ENCODE peak calls at places on chromosomes 16 and 17, in seven cellular contexts. F is stomach, R is sigmoid colon, M is hepatocyte, Y is tibial artery, S is GM23338, J is heart left ventricle. Q is an unnamed sample. For H3K4me1, the result is how much of the 10 kb centered on the place peaks cover.

GRCh38 chr16:11819798-11820197 is 22.7 kb upstream of the ZC3H7A start:
- DNase-seq in F (no peak), R (no peak), M (no peak), Y (no peak), S (no peak), J (no peak), Q (no peak)

GRCh38 chr16:58236231-58236690 is 38.4 kb upstream of the CSNK2A2 start:
- DNase-seq in F (peak), R (peak), M (peak), Y (peak), S (peak), J (peak), Q (peak)

GRCh38 chr16:3106205-3106928 is 6.0 kb upstream of the ZNF205 start:
- DNase-seq in F (peak), R (peak), M (peak), Y (peak), S (peak), J (peak), Q (peak)

GRCh38 chr17:20313891-20314290 is 153.4 kb downstream of the LGALS9B start:
- DNase-seq in F (no peak), R (no peak), M (no peak), Y (no peak), S (no peak), J (no peak), Q (no peak)

GRCh38 chr16:2033057-2033911 is 6.6 kb downstream of the NHERF2 start:
- DNase-seq in F (peak), R (peak), M (peak), Y (peak), S (no peak), J (peak), Q (no peak)

GRCh38 chr16:56609463-56609921 is 1.1 kb downstream of the MT2A start:
- DNase-seq in F (peak), R (peak), M (peak), Y (peak), S (no peak), J (peak), Q (peak)

GRCh38 chr16:28974007-28974436 is 556 bp upstream of the SPNS1 start:
- DNase-seq in F (peak), R (no peak), M (peak), Y (peak), S (peak), J (peak), Q (no peak)

GRCh38 chr16:85491798-85492616 is 121.1 kb upstream of the GSE1 start:
- DNase-seq in F (peak), R (peak), M (peak), Y (peak), S (peak), J (peak), Q (peak)

GRCh38 chr17:27466748-27467375 is 10.6 kb downstream of the KSR1 start:
- DNase-seq in F (no peak), R (no peak), M (no peak), Y (no peak), S (no peak), J (no peak), Q (no peak)

GRCh38 chr17:48174833-48175232 is 67.3 kb downstream of the SNX11 start:
- DNase-seq in F (no peak), R (no peak), M (no peak), Y (no peak), S (no peak), J (no peak), Q (no peak)

GRCh38 chr17:75919611-75920010 is 14.9 kb upstream of the MRPL38 start:
- DNase-seq in F (no peak), R (no peak), M (no peak), Y (no peak), S (no peak), J (no peak), Q (no peak)

GRCh38 chr17:33126086-33126485 is 134.4 kb downstream of the SPACA3 start:
- DNase-seq in F (no peak), R (no peak), M (no peak), Y (no peak), S (no peak), J (no peak), Q (no peak)

GRCh38 chr17:4573682-4574081 is 10.6 kb upstream of the SMTNL2 start:
- DNase-seq in F (no peak), R (no peak), M (no peak), Y (no peak), S (no peak), J (peak), Q (no peak)

GRCh38 chr17:55233840-55234239 is 30.9 kb upstream of the HLF start:
- DNase-seq in F (no peak), R (no peak), M (no peak), Y (no peak), S (no peak), J (no peak), Q (no peak)

GRCh38 chr17:14756469-14756868 is 455.6 kb downstream of the HS3ST3B1 start:
- DNase-seq in F (no peak), R (no peak), M (peak), Y (no peak), S (peak), J (no peak), Q (no peak)

DNA sequence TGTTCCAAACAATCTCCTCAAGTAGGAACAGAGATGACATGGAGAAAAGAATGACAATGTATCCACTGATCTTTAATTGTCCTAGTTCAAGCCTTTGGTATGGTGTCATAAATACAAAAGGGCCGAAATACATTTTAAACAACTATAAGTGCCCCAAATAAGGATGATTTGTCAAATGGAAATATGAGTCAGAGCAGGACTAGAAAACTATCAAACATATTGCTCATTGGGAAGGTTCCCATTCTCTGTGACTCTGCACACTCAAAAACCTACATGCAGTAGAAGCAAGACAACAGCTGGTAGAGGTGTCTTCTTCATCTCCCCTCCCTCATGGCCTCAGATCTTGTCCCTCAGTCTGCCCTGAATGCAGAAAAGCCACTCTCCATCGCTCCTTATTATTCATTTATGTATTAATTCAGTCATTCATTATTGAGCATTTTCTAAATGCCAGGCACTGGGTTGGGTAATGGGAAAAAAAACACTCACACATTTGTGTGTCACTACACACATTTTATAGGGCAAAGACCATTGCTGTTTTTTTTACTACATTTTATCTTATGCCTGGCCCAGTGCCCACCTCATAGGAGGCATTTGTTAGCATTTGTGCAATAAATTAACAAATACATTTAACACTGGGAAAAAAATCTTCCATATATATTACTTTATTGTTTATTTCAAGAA is 10.1 kb downstream of the CA10 start:
- DNase-seq in F (no peak), R (no peak), M (no peak), Y (no peak), S (no peak), J (no peak), Q (no peak)
- H3K4me1 ChIP-seq in F (under half), R (under half), M (under half), Y (under half), S (under half), J (under half), Q (under half)

GRCh38 chr16:73051216-73051615 is 3.3 kb upstream of the ZFHX3 start:
- DNase-seq in F (no peak), R (no peak), M (no peak), Y (no peak), S (no peak), J (no peak), Q (no peak)

GRCh38 chr16:73051903-73052302 is 4.0 kb upstream of the ZFHX3 start:
- DNase-seq in F (no peak), R (no peak), M (no peak), Y (no peak), S (no peak), J (no peak), Q (no peak)

GRCh38 chr16:73049051-73049910 is 1.4 kb upstream of the ZFHX3 start:
- DNase-seq in F (no peak), R (no peak), M (no peak), Y (peak), S (no peak), J (no peak), Q (no peak)

GRCh38 chr16:73048292-73049050 is 543 bp upstream of the ZFHX3 start:
- DNase-seq in F (peak), R (peak), M (peak), Y (peak), S (peak), J (peak), Q (peak)

DNA sequence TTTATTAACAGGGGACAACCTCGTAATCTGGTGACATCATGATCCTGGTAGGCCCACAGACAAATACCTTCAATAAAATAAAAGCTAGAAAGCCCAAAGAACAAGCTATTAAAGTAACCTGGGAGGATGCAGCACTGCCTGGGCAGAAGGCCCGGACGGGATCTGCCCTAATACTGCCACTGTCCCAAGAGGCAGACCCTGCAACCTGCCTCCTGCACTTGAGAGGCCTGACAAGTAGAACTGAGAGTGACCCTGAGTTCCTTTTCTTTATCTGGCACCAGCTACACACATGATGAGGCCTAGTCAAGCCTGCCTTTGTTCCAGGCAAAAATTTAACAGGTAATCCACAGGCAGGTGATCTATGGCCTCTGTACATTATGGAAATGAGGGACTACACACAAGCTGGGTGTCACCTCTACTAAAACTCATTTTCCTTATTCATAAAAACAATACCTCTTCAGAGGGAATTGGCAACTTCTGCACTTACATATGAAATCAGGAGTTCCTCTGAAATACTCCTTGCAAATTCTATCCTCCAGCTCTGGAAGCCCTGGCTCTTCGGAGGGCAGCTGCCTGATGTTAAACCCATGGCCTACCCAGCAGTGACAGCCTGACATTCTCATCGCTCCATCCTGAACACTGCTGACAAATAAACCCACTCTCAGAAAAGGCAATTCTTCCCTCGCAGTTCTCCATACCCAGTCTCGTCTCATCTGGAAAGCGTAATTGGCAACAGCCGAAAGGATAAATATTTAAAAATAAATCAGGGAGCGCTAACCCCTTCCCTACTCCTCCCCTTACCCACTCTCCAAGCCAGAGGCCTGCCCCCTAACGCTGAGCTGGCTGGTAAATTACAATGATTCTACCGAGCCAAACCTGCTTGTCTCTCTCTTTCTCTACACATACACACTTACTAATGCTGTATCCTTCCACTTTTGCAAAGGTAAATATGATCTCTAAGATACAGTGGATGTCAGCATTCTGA is 2.5 kb upstream of the ZFHX3 start:
- DNase-seq in F (no peak), R (no peak), M (no peak), Y (peak), S (no peak), J (no peak), Q (no peak)
- H3K4me1 ChIP-seq in F (half or more), R (half or more), M (half or more), Y (half or more), S (half or more), J (half or more), Q (under half)

GRCh38 chr17:40153603-40154238 is 13.4 kb downstream of the CASC3 start:
- DNase-seq in F (no peak), R (no peak), M (no peak), Y (no peak), S (no peak), J (no peak), Q (no peak)

GRCh38 chr17:40150215-40150614 is 9.9 kb downstream of the CASC3 start:
- DNase-seq in F (no peak), R (no peak), M (no peak), Y (no peak), S (no peak), J (no peak), Q (no peak)

GRCh38 chr17:40148527-40148926 is 8.2 kb downstream of the CASC3 start:
- DNase-seq in F (no peak), R (no peak), M (no peak), Y (no peak), S (no peak), J (no peak), Q (no peak)

DNA sequence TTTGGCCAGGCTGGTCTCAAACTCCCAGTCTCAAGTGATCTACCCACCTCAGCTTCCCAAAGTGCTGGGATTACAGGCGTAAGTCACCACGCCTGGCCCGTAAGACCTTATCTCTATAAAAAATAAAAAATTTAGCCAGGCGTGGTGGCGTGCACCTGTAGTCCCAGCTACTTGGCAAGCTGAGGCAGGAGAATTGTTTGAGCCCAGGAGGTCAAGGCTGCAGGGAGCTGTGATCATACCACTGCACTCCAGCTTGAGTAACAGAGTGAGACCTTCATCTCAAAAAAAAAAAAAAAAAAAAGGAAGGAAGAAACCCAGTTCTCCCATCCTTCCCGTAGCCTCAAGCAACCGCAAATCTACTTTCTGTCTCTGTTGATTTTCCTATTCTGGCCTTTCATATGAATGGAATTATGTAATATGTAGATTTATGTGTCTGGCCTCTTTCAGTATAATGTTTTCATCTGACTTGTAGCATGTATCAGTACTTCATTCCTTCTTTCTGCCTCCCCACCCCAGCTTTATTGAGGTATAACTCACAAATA is 11.1 kb downstream of the CASC3 start:
- DNase-seq in F (no peak), R (no peak), M (no peak), Y (no peak), S (no peak), J (no peak), Q (no peak)
- H3K4me1 ChIP-seq in F (under half), R (under half), M (under half), Y (under half), S (under half), J (under half), Q (under half)

GRCh38 chr16:68357521-68357922 is 46.7 kb downstream of the PRMT7 start:
- DNase-seq in F (no peak), R (no peak), M (no peak), Y (no peak), S (no peak), J (no peak), Q (no peak)
- H3K4me1 ChIP-seq in F (under half), R (under half), M (under half), Y (under half), S (under half), J (under half), Q (under half)

GRCh38 chr17:1362065-1362848 is 37.8 kb downstream of the YWHAE start:
- DNase-seq in F (no peak), R (no peak), M (no peak), Y (no peak), S (no peak), J (no peak), Q (no peak)
- H3K4me1 ChIP-seq in F (under half), R (half or more), M (under half), Y (half or more), S (under half), J (half or more), Q (under half)

DNA sequence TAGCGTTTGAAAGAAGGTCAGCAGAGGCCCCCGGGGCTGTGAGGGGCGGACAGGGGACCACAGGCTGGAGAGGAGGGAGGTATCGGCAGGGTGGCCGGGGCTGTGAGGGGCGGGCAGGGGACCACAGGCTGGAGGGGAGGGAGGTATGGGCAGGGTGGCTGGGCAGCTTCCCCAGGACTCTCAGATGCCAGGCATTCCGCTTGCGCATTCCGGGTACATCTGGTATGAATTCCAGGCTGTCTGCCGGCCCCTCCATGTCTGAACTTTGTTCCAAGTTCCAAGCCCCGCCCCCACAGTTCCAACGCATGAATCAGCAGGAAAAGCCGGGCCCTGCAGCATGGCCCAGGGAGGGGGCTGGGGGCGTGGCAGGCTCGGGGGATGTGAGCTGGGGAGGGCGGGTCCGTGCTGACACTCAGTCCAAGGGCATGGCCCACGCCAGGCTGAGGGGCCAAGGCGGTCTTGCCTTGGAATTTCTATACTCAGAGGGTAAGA is 4.4 kb upstream of the TLCD2 start:
- DNase-seq in F (peak), R (peak), M (peak), Y (peak), S (peak), J (peak), Q (peak)
- H3K4me1 ChIP-seq in F (half or more), R (under half), M (under half), Y (half or more), S (under half), J (half or more), Q (under half)

GRCh38 chr17:74430706-74431567 is 951 bp upstream of the GPRC5C start:
- DNase-seq in F (peak), R (peak), M (peak), Y (peak), S (peak), J (peak), Q (peak)

GRCh38 chr17:74433421-74434121 is 1.7 kb downstream of the GPRC5C start:
- DNase-seq in F (peak), R (no peak), M (peak), Y (no peak), S (peak), J (no peak), Q (no peak)

GRCh38 chr17:74432484-74433391 is 850 bp downstream of the GPRC5C start:
- DNase-seq in F (no peak), R (no peak), M (peak), Y (no peak), S (peak), J (no peak), Q (no peak)

GRCh38 chr17:74430385-74430705 is 1.5 kb upstream of the GPRC5C start:
- DNase-seq in F (no peak), R (no peak), M (no peak), Y (no peak), S (no peak), J (no peak), Q (no peak)

DNA sequence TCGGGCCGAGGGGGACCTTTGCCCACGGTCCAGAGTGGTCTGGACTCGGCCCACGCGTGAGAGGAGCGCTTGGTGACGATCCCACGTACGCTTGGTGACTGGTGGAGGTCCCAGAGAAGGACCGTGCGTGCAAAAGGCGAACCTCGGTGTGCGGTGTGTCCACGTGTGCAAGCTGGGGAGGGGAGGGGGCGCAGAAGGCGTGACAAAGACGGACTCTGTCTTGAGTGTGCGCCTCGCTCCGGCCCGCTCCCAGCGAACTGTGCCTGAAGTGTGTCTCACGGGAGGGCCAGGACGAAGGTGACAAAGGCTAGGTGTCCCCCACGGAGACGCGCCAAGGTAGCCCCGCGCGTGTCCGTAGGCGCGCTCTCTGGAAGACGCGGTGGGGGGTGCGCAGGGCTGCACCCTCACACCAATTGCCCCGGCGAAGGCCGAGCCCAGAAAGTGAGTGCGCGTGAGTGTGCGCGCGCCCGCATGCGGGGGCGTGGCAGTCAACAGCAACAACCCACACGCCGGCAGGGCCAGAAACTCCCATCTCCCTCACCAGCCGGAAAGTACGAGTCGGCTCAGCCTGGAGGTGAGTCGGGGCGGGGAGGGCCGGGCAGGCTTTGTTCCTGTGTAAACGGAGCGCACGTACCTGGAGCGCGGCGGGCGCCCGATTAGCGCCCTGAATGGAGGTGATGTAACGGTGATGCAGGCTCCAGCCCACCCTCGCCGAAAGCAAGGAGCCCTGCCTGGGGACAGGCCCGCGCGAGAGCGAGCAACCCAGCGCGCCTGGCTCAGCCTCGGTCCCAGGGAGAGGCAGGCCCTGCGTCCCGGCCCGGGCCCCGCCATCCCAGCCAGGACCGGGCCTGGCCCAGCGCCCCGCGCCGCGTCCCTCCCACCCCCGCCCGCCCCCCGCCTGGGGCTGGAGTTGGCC is at the start of gene GPRC5C:
- DNase-seq in F (peak), R (peak), M (peak), Y (peak), S (peak), J (peak), Q (peak)
- H3K4me1 ChIP-seq in F (half or more), R (under half), M (half or more), Y (half or more), S (under half), J (half or more), Q (under half)

Q was measured in pancreas.